ENCODE peak calls at places on chromosomes 5 and 9, in four cellular contexts. N is body of pancreas, D is fibroblast of pulmonary artery, C is sigmoid colon. F is an unnamed sample.

GRCh38 chr5:36741138-36741537 is 134.7 kb downstream of the SLC1A3 start:
- DNase-seq in N (peak), D (peak), C (no peak), F (no peak)

GRCh38 chr9:2336055-2336454 is 285.5 kb upstream of the VLDLR start:
- DNase-seq in N (peak), D (peak), C (no peak), F (no peak)

GRCh38 chr5:110815916-110816605 is 77.3 kb downstream of the SLC25A46 start:
- DNase-seq in N (no peak), D (peak), C (no peak), F (no peak)

GRCh38 chr9:76181781-76182180 is 212.4 kb downstream of the RFK start:
- DNase-seq in N (no peak), D (no peak), C (no peak), F (no peak)

GRCh38 chr9:80326105-80326504 is 754.3 kb downstream of the TLE4 start:
- DNase-seq in N (no peak), D (no peak), C (no peak), F (no peak)

GRCh38 chr9:84067851-84068250 is 87.2 kb downstream of the RMI1 start:
- DNase-seq in N (no peak), D (no peak), C (no peak), F (no peak)

GRCh38 chr9:77435688-77436087 is 212.4 kb downstream of the GNA14 start:
- DNase-seq in N (no peak), D (peak), C (no peak), F (no peak)

GRCh38 chr5:2007437-2007905 is 124.7 kb upstream of the IRX4 start:
- DNase-seq in N (no peak), D (no peak), C (no peak), F (no peak)

GRCh38 chr5:135977375-135977928 is 22.7 kb upstream of the LECT2 start:
- DNase-seq in N (peak), D (peak), C (peak), F (peak)

GRCh38 chr9:93303806-93304573 is 120.1 kb downstream of the WNK2 start:
- DNase-seq in N (no peak), D (no peak), C (peak), F (peak)

GRCh38 chr9:76198336-76198735 is 195.9 kb downstream of the RFK start:
- DNase-seq in N (no peak), D (peak), C (no peak), F (no peak)

GRCh38 chr5:67353500-67353931 is 156.9 kb upstream of the CD180 start:
- DNase-seq in N (peak), D (peak), C (no peak), F (no peak)

GRCh38 chr5:7869474-7870136 is 657 bp downstream of the MTRR start:
- DNase-seq in N (no peak), D (peak), C (no peak), F (peak)

GRCh38 chr5:1637639-1638481 is 114.1 kb upstream of the LPCAT1 start:
- DNase-seq in N (no peak), D (no peak), C (peak), F (no peak)

GRCh38 chr9:136327313-136327971 is at the start of gene GPSM1:
- DNase-seq in N (peak), D (peak), C (peak), F (peak)

GRCh38 chr9:127887792-127888191 is 10.3 kb upstream of the AK1 start:
- DNase-seq in N (no peak), D (no peak), C (no peak), F (no peak)

GRCh38 chr9:135085830-135086546 is 1.5 kb upstream of the OLFM1 start:
- DNase-seq in N (peak), D (peak), C (peak), F (peak)

GRCh38 chr9:132168851-132169250 is 7.0 kb downstream of the NTNG2 start:
- DNase-seq in N (no peak), D (no peak), C (no peak), F (no peak)

GRCh38 chr9:132167192-132167591 is 5.3 kb downstream of the NTNG2 start:
- DNase-seq in N (no peak), D (no peak), C (no peak), F (no peak)

GRCh38 chr9:132168347-132168746 is 6.5 kb downstream of the NTNG2 start:
- DNase-seq in N (peak), D (peak), C (no peak), F (no peak)

GRCh38 chr9:132164604-132165362 is 2.9 kb downstream of the NTNG2 start:
- DNase-seq in N (peak), D (peak), C (no peak), F (no peak)

GRCh38 chr9:132166599-132166998 is 4.7 kb downstream of the NTNG2 start:
- DNase-seq in N (no peak), D (no peak), C (no peak), F (no peak)
- TF ChIP-seq CTCF in N (peak), D (peak), C (no peak), F (no peak)

DNA sequence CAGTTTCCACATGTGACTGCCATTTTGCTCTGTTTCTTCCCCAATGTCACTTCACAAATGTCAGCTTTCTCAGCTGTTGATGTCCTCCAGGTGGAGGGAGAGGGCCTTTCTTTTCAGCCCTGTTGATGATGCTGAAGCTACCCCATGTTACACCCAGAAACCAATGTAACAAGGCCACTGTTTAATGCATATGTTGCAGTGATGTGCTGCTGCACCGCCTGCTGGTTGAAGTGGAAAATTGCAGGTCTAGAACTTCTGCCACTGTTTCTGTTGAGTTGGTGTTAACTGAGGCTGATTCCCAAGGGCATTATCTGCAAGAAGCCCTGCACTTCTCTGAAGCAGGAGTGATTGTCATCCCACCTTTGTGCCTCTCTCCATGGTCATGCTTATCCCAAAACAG is 428.4 kb downstream of the KDM4C start:
- DNase-seq in N (no peak), D (peak), C (no peak), F (no peak)
- TF ChIP-seq CTCF in N (peak), D (peak), C (no peak), F (peak)

GRCh38 chr5:177452688-177453638 is 6.3 kb downstream of the PRR7 start:
- DNase-seq in N (no peak), D (no peak), C (no peak), F (no peak)
- TF ChIP-seq CTCF in N (no peak), D (no peak), C (no peak), F (no peak)

GRCh38 chr5:113965225-113965624 is 396.6 kb upstream of the KCNN2 start:
- DNase-seq in N (no peak), D (no peak), C (no peak), F (no peak)
- TF ChIP-seq CTCF in N (no peak), D (no peak), C (no peak), F (no peak)

DNA sequence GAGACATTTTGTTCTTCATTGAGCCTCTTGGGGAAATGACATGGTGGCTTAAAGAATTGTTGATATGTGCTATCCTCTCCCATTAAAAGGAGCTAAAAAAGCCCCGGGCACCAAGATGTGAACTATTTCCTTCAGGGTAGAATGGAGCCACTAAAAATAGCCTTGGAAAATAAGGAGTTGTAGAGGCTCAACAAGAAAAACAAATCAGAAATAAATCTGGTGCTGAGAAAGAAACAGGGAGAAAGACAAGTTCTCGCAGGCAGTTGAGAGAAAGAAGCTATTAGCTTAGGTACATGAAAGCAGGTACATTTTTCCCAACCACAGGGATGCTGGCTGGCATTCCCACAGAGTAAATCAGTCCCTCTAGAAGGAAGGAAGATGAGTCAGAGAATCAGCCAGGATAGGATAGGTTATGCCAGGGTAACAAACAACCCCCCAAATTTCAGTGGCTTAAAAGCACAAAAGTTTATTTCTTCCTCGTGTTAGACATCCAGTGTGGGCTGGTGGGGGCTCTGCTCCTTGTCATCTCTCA is 134.6 kb upstream of the ADRA1B start:
- DNase-seq in N (no peak), D (no peak), C (no peak), F (no peak)
- TF ChIP-seq CTCF in N (no peak), D (no peak), C (no peak), F (no peak)

GRCh38 chr5:22514231-22514630 is 338.9 kb downstream of the CDH12 start:
- DNase-seq in N (no peak), D (no peak), C (no peak), F (no peak)
- TF ChIP-seq CTCF in N (no peak), D (no peak), C (no peak), F (no peak)

DNA sequence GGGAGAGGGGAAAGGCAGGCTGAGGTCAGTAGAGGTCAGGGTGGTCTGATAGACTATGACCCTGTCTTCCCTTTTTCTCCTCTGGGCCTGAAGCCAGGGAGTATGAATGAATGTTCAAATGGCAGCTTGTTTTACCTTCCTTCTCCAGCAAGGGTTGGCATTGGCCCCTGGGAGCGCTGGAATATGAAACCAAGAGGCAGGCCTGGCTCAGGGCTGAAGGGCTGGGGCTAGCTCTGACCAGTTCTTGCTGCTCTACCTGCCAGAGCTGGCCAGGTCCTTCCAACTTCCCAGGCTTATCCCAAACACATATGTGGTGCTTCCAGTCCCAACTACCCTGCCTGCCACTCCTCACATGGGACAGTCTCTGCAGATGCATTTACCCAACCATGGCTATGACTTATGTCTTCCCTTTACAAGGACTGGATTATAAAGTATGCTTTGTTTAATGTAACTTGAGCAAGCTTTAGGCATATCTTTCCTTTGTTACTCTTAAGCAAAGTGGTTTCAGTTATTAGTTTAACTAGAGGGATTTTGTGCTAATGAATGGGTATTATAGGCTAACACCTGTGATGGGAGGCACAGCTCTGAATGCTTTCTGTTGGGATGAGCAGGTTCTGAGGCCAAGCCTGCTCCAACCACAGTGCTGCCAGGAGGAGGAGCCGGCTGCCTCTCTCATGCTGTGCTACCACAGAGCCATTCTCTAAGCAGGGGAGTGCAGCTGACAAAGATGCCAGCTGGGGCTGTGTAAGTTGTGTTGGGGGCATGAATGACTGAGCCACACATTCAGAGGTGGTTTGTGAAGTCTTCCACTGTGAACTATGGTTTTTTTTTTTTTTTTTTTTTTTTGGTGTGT is 6.1 kb downstream of the CCNI2 start:
- DNase-seq in N (peak), D (no peak), C (peak), F (no peak)
- TF ChIP-seq CTCF in N (peak), D (no peak), C (no peak), F (no peak)

GRCh38 chr5:95861858-95862561 is 39.5 kb upstream of the GLRX start:
- DNase-seq in N (no peak), D (peak), C (no peak), F (no peak)
- TF ChIP-seq CTCF in N (no peak), D (peak), C (no peak), F (no peak)

GRCh38 chr5:103428411-103428871 is 134.1 kb downstream of the NUDT12 start:
- DNase-seq in N (peak), D (peak), C (no peak), F (no peak)

GRCh38 chr5:103425686-103426454 is 136.7 kb downstream of the NUDT12 start:
- DNase-seq in N (no peak), D (no peak), C (no peak), F (no peak)

GRCh38 chr5:103427326-103427725 is 135.3 kb downstream of the NUDT12 start:
- DNase-seq in N (no peak), D (no peak), C (no peak), F (no peak)

GRCh38 chr5:103433216-103433615 is 129.4 kb downstream of the NUDT12 start:
- DNase-seq in N (no peak), D (no peak), C (no peak), F (no peak)

GRCh38 chr5:103428923-103429322 is 133.7 kb downstream of the NUDT12 start:
- DNase-seq in N (no peak), D (no peak), C (no peak), F (no peak)
- TF ChIP-seq CTCF in N (no peak), D (no peak), C (no peak), F (no peak)

F was measured in GM20000.